ENCODE peak calls at places on chromosome 16, in four cellular contexts. One of them, this sample, is unnamed.
A peak's percentile ranks its signal among the peaks of the same experiment; 100 is the strongest.

GRCh38 chr16:83992624-83993023 is 24.6 kb downstream of the NECAB2 start:
- DNase-seq in dorsolateral prefrontal cortex: no peak
- DNase-seq in H9: no peak
- DNase-seq in PC-9: no peak
- DNase-seq in this sample: peak; percentile 18

GRCh38 chr16:11356573-11357331 is 11.5 kb downstream of the RMI2 start:
- DNase-seq in dorsolateral prefrontal cortex: peak; percentile 59
- DNase-seq in H9: peak; percentile 76
- DNase-seq in PC-9: peak; percentile 48
- DNase-seq in this sample: no peak

GRCh38 chr16:74503412-74503811 is 82.1 kb upstream of the CLEC18B start:
- DNase-seq in dorsolateral prefrontal cortex: no peak
- DNase-seq in H9: no peak
- DNase-seq in PC-9: no peak
- DNase-seq in this sample: peak; percentile 16

GRCh38 chr16:69141014-69141413 is 8.6 kb downstream of the UTP4 start:
- DNase-seq in dorsolateral prefrontal cortex: no peak
- DNase-seq in H9: no peak
- DNase-seq in PC-9: no peak
- DNase-seq in this sample: no peak

GRCh38 chr16:70679653-70680494 is 6.0 kb downstream of the MTSS2 start:
- DNase-seq in dorsolateral prefrontal cortex: no peak
- DNase-seq in H9: peak; percentile 79
- DNase-seq in PC-9: no peak
- DNase-seq in this sample: no peak

GRCh38 chr16:72974142-72974769 is 73.7 kb downstream of the ZFHX3 start:
- DNase-seq in dorsolateral prefrontal cortex: no peak
- DNase-seq in H9: no peak
- DNase-seq in PC-9: no peak
- DNase-seq in this sample: no peak

GRCh38 chr16:18931756-18932155 is 5.5 kb upstream of the SMG1 start:
- DNase-seq in dorsolateral prefrontal cortex: no peak
- DNase-seq in H9: no peak
- DNase-seq in PC-9: no peak
- DNase-seq in this sample: no peak

GRCh38 chr16:13957197-13958078 is 37.5 kb downstream of the ERCC4 start:
- DNase-seq in dorsolateral prefrontal cortex: no peak
- DNase-seq in H9: no peak
- DNase-seq in PC-9: peak; percentile 86
- DNase-seq in this sample: peak; percentile 91

GRCh38 chr16:9256196-9256595 is 164.8 kb downstream of the HAPSTR1 start:
- DNase-seq in dorsolateral prefrontal cortex: no peak
- DNase-seq in H9: peak; percentile 85
- DNase-seq in PC-9: peak; percentile 18
- DNase-seq in this sample: no peak

GRCh38 chr16:50525716-50526115 is 22.5 kb upstream of the NKD1 start:
- DNase-seq in dorsolateral prefrontal cortex: no peak
- DNase-seq in H9: peak; percentile 2
- DNase-seq in PC-9: no peak
- DNase-seq in this sample: no peak

GRCh38 chr16:56547949-56548567 is 16.8 kb upstream of the MT4 start:
- DNase-seq in dorsolateral prefrontal cortex: no peak
- DNase-seq in H9: no peak
- DNase-seq in PC-9: no peak
- DNase-seq in this sample: no peak

GRCh38 chr16:53743149-53743566 is 39.2 kb downstream of the FTO start:
- DNase-seq in dorsolateral prefrontal cortex: no peak
- DNase-seq in H9: peak; percentile 45
- DNase-seq in PC-9: no peak
- DNase-seq in this sample: no peak

GRCh38 chr16:77424841-77425604 is 9.8 kb downstream of the ADAMTS18 start:
- DNase-seq in dorsolateral prefrontal cortex: no peak
- DNase-seq in H9: no peak
- DNase-seq in PC-9: no peak
- DNase-seq in this sample: no peak

GRCh38 chr16:6125483-6126259 is 1028.1 kb upstream of the EEF2KMT start:
- DNase-seq in dorsolateral prefrontal cortex: no peak
- DNase-seq in H9: no peak
- DNase-seq in PC-9: no peak
- DNase-seq in this sample: peak; percentile 21

GRCh38 chr16:6122401-6122800 is 1024.8 kb upstream of the EEF2KMT start:
- DNase-seq in dorsolateral prefrontal cortex: no peak
- DNase-seq in H9: no peak
- DNase-seq in PC-9: no peak
- DNase-seq in this sample: peak; percentile 43

GRCh38 chr16:6124136-6124535 is 1026.5 kb upstream of the EEF2KMT start:
- DNase-seq in dorsolateral prefrontal cortex: no peak
- DNase-seq in H9: no peak
- DNase-seq in PC-9: no peak
- DNase-seq in this sample: no peak
- H3K27me3 ChIP-seq in dorsolateral prefrontal cortex: no peaks in the 10 kb centered on the region
- H3K27me3 ChIP-seq in H9: no peaks in the 10 kb centered on the region
- H3K27me3 ChIP-seq in PC-9: no peaks in the 10 kb centered on the region
- H3K27me3 ChIP-seq in this sample: no peaks in the 10 kb centered on the region

DNA sequence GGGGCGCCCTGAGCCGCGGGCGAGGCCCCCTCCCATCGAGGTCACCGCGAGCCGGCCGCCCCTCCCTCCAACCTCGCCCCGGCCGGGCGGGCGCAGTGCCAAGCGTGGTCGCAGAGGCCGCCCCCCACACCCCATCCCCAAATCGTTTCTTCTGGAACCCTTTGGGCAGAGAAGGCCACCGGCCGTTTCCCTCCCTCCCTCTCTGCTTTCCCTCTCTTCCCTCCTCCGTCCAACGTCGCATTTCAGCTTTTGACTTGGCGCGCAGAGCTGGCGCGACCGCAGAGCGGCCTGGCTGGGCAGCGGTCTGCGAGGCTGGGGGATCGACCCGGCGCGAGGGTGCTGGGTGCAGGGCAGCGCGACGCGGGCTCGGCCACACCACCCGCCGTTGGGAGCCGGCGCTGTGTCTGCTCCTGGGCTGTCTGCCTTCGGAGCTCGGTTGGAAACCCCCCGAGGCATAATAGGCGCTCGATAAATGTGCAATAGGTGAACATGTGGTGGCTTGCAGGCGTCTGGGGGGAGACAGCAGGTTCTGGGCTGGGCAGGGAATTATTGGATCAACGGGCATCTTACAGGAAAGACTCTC is 2.9 kb upstream of the NTN3 start:
- DNase-seq in dorsolateral prefrontal cortex: no peak
- DNase-seq in H9: no peak
- DNase-seq in PC-9: peak; percentile 35
- DNase-seq in this sample: no peak
- H3K27me3 ChIP-seq in dorsolateral prefrontal cortex: peaks cover 13% of the 10 kb centered on the region
- H3K27me3 ChIP-seq in H9: peaks cover 16% of the 10 kb centered on the region
- H3K27me3 ChIP-seq in PC-9: no peaks in the 10 kb centered on the region
- H3K27me3 ChIP-seq in this sample: peaks cover 13% of the 10 kb centered on the region

GRCh38 chr16:85080923-85081498 is 31.3 kb downstream of the CIBAR2 start:
- DNase-seq in dorsolateral prefrontal cortex: no peak
- DNase-seq in H9: no peak
- DNase-seq in PC-9: no peak
- DNase-seq in this sample: no peak
- H3K27me3 ChIP-seq in dorsolateral prefrontal cortex: no peaks in the 10 kb centered on the region
- H3K27me3 ChIP-seq in H9: peaks cover 20% of the 10 kb centered on the region
- H3K27me3 ChIP-seq in PC-9: no peaks in the 10 kb centered on the region
- H3K27me3 ChIP-seq in this sample: peaks cover 17% of the 10 kb centered on the region

DNA sequence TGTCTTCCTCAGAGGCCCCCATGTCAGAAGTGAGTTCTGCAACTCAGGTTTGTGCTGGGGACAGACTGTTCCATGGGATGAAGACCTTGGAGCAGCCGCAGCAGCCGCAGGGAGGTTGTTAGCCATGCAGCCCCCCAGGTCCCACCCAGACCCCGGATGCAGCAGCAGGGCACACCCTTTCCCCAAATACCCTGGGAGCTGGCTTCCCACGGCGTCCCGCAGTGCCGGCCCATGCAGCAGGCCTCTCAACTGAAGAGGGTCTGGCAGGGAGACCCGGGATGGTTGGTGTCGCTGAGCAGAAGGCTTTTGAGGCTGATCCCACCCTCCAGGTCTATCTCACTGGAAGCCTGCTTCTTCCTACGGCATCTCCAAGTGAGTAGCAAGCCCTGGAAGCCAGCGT is 223.4 kb downstream of the C16orf95 start:
- DNase-seq in dorsolateral prefrontal cortex: no peak
- DNase-seq in H9: no peak
- DNase-seq in PC-9: no peak
- DNase-seq in this sample: no peak
- H3K27me3 ChIP-seq in dorsolateral prefrontal cortex: peaks cover 8% of the 10 kb centered on the region
- H3K27me3 ChIP-seq in H9: no peaks in the 10 kb centered on the region
- H3K27me3 ChIP-seq in PC-9: peaks cover 93% of the 10 kb centered on the region
- H3K27me3 ChIP-seq in this sample: peaks cover 22% of the 10 kb centered on the region

DNA sequence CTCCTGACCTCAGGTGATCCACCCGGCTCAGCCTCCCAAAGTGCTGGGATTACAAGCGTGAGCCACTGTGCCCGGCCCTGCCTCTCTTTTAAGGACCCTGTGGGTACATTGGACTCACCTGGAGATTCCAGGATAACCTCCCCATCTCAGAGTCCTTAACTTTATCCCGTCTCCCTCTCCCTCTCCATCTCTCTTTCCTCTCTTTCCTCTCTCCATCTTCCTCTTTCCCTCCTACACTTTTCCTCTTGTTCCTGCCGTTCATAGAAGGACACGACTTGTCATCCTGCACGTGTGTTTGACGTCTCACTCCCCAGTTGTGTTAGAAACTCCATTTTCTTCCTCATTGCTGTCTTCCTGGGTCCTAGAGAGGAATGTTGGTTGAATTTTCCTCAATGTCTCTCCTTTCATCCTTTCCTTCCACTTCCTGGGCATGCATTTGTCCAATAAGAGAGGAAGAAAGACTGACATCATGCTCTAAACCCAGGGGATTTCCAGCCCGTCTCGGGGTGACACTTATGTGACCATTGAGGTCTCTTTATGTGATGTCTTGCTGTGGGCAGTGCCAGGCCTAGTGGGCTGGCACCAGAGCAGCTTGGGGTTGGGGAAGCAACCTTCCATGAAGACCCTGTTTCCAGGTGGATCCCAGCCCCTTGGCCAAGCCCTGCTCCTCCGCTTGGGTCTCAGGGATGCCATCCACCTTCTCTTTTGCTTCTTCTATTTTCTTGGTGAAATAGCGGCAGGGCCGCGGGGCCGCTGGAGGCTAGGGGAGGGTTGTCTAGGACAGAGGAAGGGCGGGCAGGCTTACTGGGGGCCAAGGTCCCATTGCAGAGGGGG is 39.8 kb upstream of the IRF8 start:
- DNase-seq in dorsolateral prefrontal cortex: no peak
- DNase-seq in H9: no peak
- DNase-seq in PC-9: no peak
- DNase-seq in this sample: no peak
- H3K27me3 ChIP-seq in dorsolateral prefrontal cortex: peaks cover 3% of the 10 kb centered on the region
- H3K27me3 ChIP-seq in H9: no peaks in the 10 kb centered on the region
- H3K27me3 ChIP-seq in PC-9: peaks cover 94% of the 10 kb centered on the region
- H3K27me3 ChIP-seq in this sample: no peaks in the 10 kb centered on the region

GRCh38 chr16:22138482-22138881 is 23.8 kb upstream of the SDR42E2 start:
- DNase-seq in dorsolateral prefrontal cortex: no peak
- DNase-seq in H9: no peak
- DNase-seq in PC-9: no peak
- DNase-seq in this sample: no peak
- H3K27me3 ChIP-seq in dorsolateral prefrontal cortex: no peaks in the 10 kb centered on the region
- H3K27me3 ChIP-seq in H9: no peaks in the 10 kb centered on the region
- H3K27me3 ChIP-seq in PC-9: peaks cover 19% of the 10 kb centered on the region
- H3K27me3 ChIP-seq in this sample: peaks cover 2% of the 10 kb centered on the region

GRCh38 chr16:1291576-1291974 is 17.9 kb upstream of the UBE2I start:
- DNase-seq in dorsolateral prefrontal cortex: no peak
- DNase-seq in H9: no peak
- DNase-seq in PC-9: no peak
- DNase-seq in this sample: no peak
- H3K27me3 ChIP-seq in dorsolateral prefrontal cortex: peaks cover 62% of the 10 kb centered on the region
- H3K27me3 ChIP-seq in H9: peaks cover 7% of the 10 kb centered on the region
- H3K27me3 ChIP-seq in PC-9: peaks cover 24% of the 10 kb centered on the region
- H3K27me3 ChIP-seq in this sample: peaks cover 53% of the 10 kb centered on the region